ENCODE peak calls at places on chromosome 11, in ten cellular contexts. H, Q, F, Y, L, P, U, V, E and M are unnamed samples. For H3K27me3 and H3K4me1, the result is how much of the 10 kb centered on the place peaks cover.

GRCh38 chr11:132365650-132366049 is 995.2 kb downstream of the NTM start:
- DNase-seq in H (no peak), Q (no peak), F (no peak), Y (no peak), L (no peak), P (no peak), U (no peak), V (no peak), E (no peak), M (no peak)

GRCh38 chr11:112082729-112083128 is 3.8 kb downstream of the TIMM8B start:
- DNase-seq in H (peak), Q (no peak), F (peak), Y (no peak), L (no peak), P (no peak), U (no peak), V (no peak), E (peak), M (no peak)

GRCh38 chr11:126102436-126102894 is 39.8 kb upstream of the CDON start:
- DNase-seq in H (peak), Q (no peak), F (peak), Y (no peak), L (peak), P (peak), U (peak), V (no peak), E (peak), M (peak)

GRCh38 chr11:114478768-114479167 is 39.5 kb downstream of the REXO2 start:
- DNase-seq in H (peak), Q (no peak), F (no peak), Y (no peak), L (no peak), P (no peak), U (no peak), V (no peak), E (no peak), M (peak)

GRCh38 chr11:69497221-69497787 is 15.8 kb downstream of the LINC01488 start:
- DNase-seq in H (peak), Q (no peak), F (peak), Y (no peak), L (peak), P (peak), U (peak), V (peak), E (peak), M (peak)

GRCh38 chr11:66936326-66936725 is 21.9 kb downstream of the PC start:
- DNase-seq in H (peak), Q (no peak), F (peak), Y (no peak), L (no peak), P (no peak), U (no peak), V (no peak), E (peak), M (no peak)

GRCh38 chr11:126355324-126355925 is at the start of gene ST3GAL4:
- DNase-seq in H (peak), Q (peak), F (peak), Y (peak), L (peak), P (peak), U (peak), V (peak), E (no peak), M (peak)

GRCh38 chr11:59187020-59187419 is 15.1 kb downstream of the DTX4 start:
- DNase-seq in H (no peak), Q (no peak), F (no peak), Y (no peak), L (no peak), P (no peak), U (no peak), V (no peak), E (no peak), M (no peak)

GRCh38 chr11:27184458-27185312 is 144.1 kb downstream of the BBOX1 start:
- DNase-seq in H (peak), Q (no peak), F (no peak), Y (no peak), L (no peak), P (no peak), U (no peak), V (no peak), E (no peak), M (peak)

GRCh38 chr11:134578807-134579708 is 167.0 kb upstream of the B3GAT1 start:
- DNase-seq in H (no peak), Q (no peak), F (no peak), Y (no peak), L (no peak), P (no peak), U (no peak), V (no peak), E (no peak), M (no peak)

GRCh38 chr11:102269927-102270326 is 47.4 kb upstream of the BIRC3 start:
- DNase-seq in H (peak), Q (no peak), F (peak), Y (no peak), L (no peak), P (no peak), U (no peak), V (no peak), E (peak), M (no peak)

GRCh38 chr11:37525336-37525735 is 927.3 kb upstream of the RAG2 start:
- DNase-seq in H (peak), Q (no peak), F (peak), Y (no peak), L (no peak), P (no peak), U (no peak), V (no peak), E (no peak), M (peak)

GRCh38 chr11:12170984-12171383 is 60.6 kb downstream of the MICAL2 start:
- DNase-seq in H (no peak), Q (no peak), F (peak), Y (no peak), L (peak), P (no peak), U (no peak), V (no peak), E (peak), M (no peak)

GRCh38 chr11:114191893-114192292 is 104.3 kb upstream of the NNMT start:
- DNase-seq in H (no peak), Q (no peak), F (no peak), Y (no peak), L (no peak), P (no peak), U (no peak), V (no peak), E (no peak), M (no peak)

GRCh38 chr11:63573881-63574855 is 11.0 kb upstream of the PLAAT2 start:
- DNase-seq in H (no peak), Q (no peak), F (peak), Y (peak), L (peak), P (no peak), U (peak), V (no peak), E (peak), M (peak)

GRCh38 chr11:13349046-13349445 is 71.5 kb downstream of the BMAL1 start:
- DNase-seq in H (no peak), Q (no peak), F (no peak), Y (no peak), L (no peak), P (no peak), U (no peak), V (no peak), E (no peak), M (no peak)

GRCh38 chr11:31160504-31161422 is 208.8 kb downstream of the DCDC1 start:
- DNase-seq in H (no peak), Q (no peak), F (no peak), Y (no peak), L (no peak), P (no peak), U (no peak), V (no peak), E (no peak), M (no peak)

GRCh38 chr11:45926001-45926401 is 3.5 kb downstream of the LARGE2 start:
- DNase-seq in H (no peak), Q (no peak), F (no peak), Y (peak), L (peak), P (no peak), U (no peak), V (peak), E (no peak), M (no peak)

GRCh38 chr11:70307176-70307575 is 36.7 kb downstream of the PPFIA1 start:
- DNase-seq in H (peak), Q (no peak), F (no peak), Y (no peak), L (no peak), P (no peak), U (no peak), V (no peak), E (no peak), M (no peak)

GRCh38 chr11:10617551-10617950 is 49.1 kb upstream of the LYVE1 start:
- DNase-seq in H (no peak), Q (no peak), F (no peak), Y (no peak), L (no peak), P (no peak), U (no peak), V (no peak), E (no peak), M (no peak)

GRCh38 chr11:1873048-1873812 is 18.5 kb downstream of the PRR33 start:
- DNase-seq in H (peak), Q (no peak), F (peak), Y (no peak), L (peak), P (peak), U (peak), V (peak), E (peak), M (peak)

GRCh38 chr11:839875-840617 is 2.3 kb downstream of the POLR2L start:
- DNase-seq in H (peak), Q (no peak), F (no peak), Y (no peak), L (no peak), P (no peak), U (no peak), V (no peak), E (no peak), M (no peak)

GRCh38 chr11:18791175-18792065 is at the start of gene PTPN5:
- DNase-seq in H (peak), Q (no peak), F (no peak), Y (no peak), L (no peak), P (no peak), U (no peak), V (no peak), E (peak), M (peak)

GRCh38 chr11:28715726-28716125 is 607.5 kb downstream of the METTL15 start:
- DNase-seq in H (no peak), Q (no peak), F (no peak), Y (no peak), L (no peak), P (no peak), U (no peak), V (no peak), E (peak), M (no peak)

GRCh38 chr11:69674267-69674885 is 777 bp downstream of the LTO1 start:
- DNase-seq in H (peak), Q (no peak), F (peak), Y (peak), L (no peak), P (no peak), U (peak), V (no peak), E (peak), M (peak)

GRCh38 chr11:85815186-85815911 is 4.4 kb upstream of the SYTL2 start:
- DNase-seq in H (peak), Q (no peak), F (peak), Y (no peak), L (no peak), P (no peak), U (no peak), V (no peak), E (peak), M (no peak)

GRCh38 chr11:7143908-7144307 is 55.1 kb downstream of the RBMXL2 start:
- DNase-seq in H (peak), Q (no peak), F (peak), Y (no peak), L (no peak), P (no peak), U (no peak), V (no peak), E (no peak), M (peak)

GRCh38 chr11:69880803-69881445 is 61.7 kb upstream of the FGF3 start:
- DNase-seq in H (no peak), Q (no peak), F (no peak), Y (no peak), L (peak), P (peak), U (no peak), V (peak), E (no peak), M (no peak)

GRCh38 chr11:116255234-116255953 is 517.4 kb downstream of the BUD13 start:
- DNase-seq in H (no peak), Q (no peak), F (no peak), Y (no peak), L (no peak), P (no peak), U (no peak), V (no peak), E (no peak), M (no peak)

GRCh38 chr11:76838422-76839068 is 22.2 kb upstream of the ACER3 start:
- DNase-seq in H (no peak), Q (no peak), F (no peak), Y (no peak), L (no peak), P (no peak), U (no peak), V (no peak), E (no peak), M (peak)

GRCh38 chr11:3158131-3158591 is 6.9 kb downstream of the OSBPL5 start:
- DNase-seq in H (no peak), Q (no peak), F (no peak), Y (no peak), L (peak), P (peak), U (peak), V (no peak), E (no peak), M (no peak)

GRCh38 chr11:61834278-61835004 is 6.3 kb downstream of the FADS2 start:
- DNase-seq in H (peak), Q (peak), F (peak), Y (peak), L (peak), P (no peak), U (no peak), V (no peak), E (peak), M (peak)

GRCh38 chr11:19967796-19968195 is 192.5 kb downstream of the DBX1 start:
- DNase-seq in H (no peak), Q (no peak), F (no peak), Y (no peak), L (no peak), P (no peak), U (no peak), V (no peak), E (no peak), M (no peak)

GRCh38 chr11:124793466-124794278 is 6.5 kb downstream of the MSANTD2 start:
- DNase-seq in H (peak), Q (no peak), F (peak), Y (peak), L (no peak), P (no peak), U (peak), V (no peak), E (peak), M (peak)

GRCh38 chr11:3796796-3797328 is 492 bp downstream of the NUP98 start:
- DNase-seq in H (peak), Q (no peak), F (no peak), Y (no peak), L (no peak), P (no peak), U (no peak), V (no peak), E (no peak), M (peak)

GRCh38 chr11:68002943-68003845 is 703 bp downstream of the UNC93B1 start:
- DNase-seq in H (peak), Q (peak), F (no peak), Y (peak), L (no peak), P (peak), U (peak), V (peak), E (no peak), M (peak)

GRCh38 chr11:13429288-13429687 is 33.7 kb downstream of the BTBD10 start:
- DNase-seq in H (no peak), Q (no peak), F (no peak), Y (no peak), L (no peak), P (no peak), U (no peak), V (no peak), E (no peak), M (no peak)

GRCh38 chr11:47987310-47987709 is 7.0 kb downstream of the PTPRJ start:
- DNase-seq in H (no peak), Q (no peak), F (no peak), Y (no peak), L (no peak), P (no peak), U (no peak), V (no peak), E (no peak), M (no peak)

GRCh38 chr11:72673284-72673942 is 809 bp downstream of the PDE2A start:
- DNase-seq in H (no peak), Q (no peak), F (no peak), Y (no peak), L (no peak), P (no peak), U (no peak), V (no peak), E (no peak), M (no peak)

GRCh38 chr11:72675221-72675620 is 999 bp upstream of the PDE2A start:
- DNase-seq in H (no peak), Q (no peak), F (no peak), Y (no peak), L (no peak), P (no peak), U (no peak), V (no peak), E (no peak), M (no peak)

GRCh38 chr11:72671144-72672099 is 2.8 kb downstream of the PDE2A start:
- DNase-seq in H (no peak), Q (no peak), F (no peak), Y (no peak), L (no peak), P (no peak), U (no peak), V (no peak), E (no peak), M (no peak)

GRCh38 chr11:72673943-72674828 is at the start of gene PDE2A:
- DNase-seq in H (no peak), Q (no peak), F (no peak), Y (no peak), L (no peak), P (no peak), U (no peak), V (no peak), E (no peak), M (no peak)

DNA sequence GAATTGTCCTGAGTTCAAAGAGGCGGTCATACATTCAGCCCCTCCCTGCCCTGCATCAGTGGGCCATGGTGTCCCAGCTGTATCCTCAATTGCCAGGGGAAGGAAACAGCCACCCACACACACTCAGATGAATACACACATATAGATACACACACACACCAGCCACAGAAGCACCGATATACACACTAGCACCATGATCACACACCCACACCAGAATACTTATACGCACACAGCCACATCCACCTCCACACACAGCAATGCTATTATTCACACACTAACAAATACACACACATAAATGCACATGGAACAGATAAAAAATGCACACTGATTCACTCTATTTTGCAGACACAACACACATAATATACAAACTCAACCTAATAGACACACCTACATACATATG is 1.4 kb downstream of the PDE2A start:
- DNase-seq in H (no peak), Q (no peak), F (no peak), Y (no peak), L (no peak), P (no peak), U (no peak), V (no peak), E (no peak), M (no peak)
- H3K27me3 ChIP-seq in H (half or more), Q (half or more), F (half or more), Y (under half), L (half or more), P (half or more), U (under half), V (half or more), E (half or more), M (under half)

DNA sequence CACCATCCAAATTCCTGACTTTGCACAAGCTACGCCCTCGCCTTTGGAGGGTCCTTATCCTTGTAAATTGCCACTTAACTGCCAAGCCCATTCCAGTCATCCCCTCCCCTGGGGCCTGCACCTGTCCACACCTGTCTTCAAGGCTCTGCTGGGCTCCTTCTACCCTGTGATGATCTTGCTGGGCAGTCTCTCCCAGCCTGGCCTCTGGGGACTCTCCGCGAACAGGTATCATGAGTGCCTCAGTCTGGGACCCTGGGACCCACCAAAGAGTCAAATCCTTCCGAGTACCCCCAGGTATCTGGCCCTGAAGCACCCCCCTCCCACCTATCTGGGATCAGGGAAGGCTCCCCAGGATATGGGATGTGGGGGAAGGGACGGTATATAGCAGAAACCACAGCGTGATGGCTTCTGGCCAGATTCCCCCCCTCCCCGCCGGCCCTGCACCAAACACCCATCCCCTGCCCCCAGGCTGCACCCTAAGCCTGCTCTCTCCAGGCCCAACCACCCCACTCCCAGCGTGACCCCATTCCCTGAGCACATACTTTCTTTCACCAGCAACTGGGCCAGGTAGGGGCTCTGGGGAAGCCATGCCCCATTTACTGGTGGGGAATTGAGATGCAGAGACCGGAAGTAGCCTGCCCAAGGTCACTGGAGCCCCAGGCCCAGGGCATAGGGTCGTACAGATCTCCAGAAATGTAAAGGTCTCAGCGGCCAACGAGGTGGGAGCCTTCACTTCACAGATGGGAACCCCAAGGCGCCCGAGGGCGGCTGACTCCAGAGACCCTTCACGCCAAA is 718 bp downstream of the ARAP1 start:
- DNase-seq in H (no peak), Q (no peak), F (no peak), Y (no peak), L (no peak), P (no peak), U (no peak), V (no peak), E (no peak), M (no peak)
- H3K4me1 ChIP-seq in H (under half), Q (under half), F (under half), Y (under half), L (under half), P (half or more), U (under half), V (under half), E (under half), M (under half)

GRCh38 chr11:119314748-119315138 is 2.2 kb downstream of the MCAM start:
- DNase-seq in H (no peak), Q (no peak), F (no peak), Y (no peak), L (no peak), P (no peak), U (no peak), V (no peak), E (no peak), M (no peak)
- H3K4me3 ChIP-seq in H (peak), Q (no peak), F (no peak), Y (no peak), L (peak), P (peak), U (no peak), V (peak), E (no peak), M (no peak)

DNA sequence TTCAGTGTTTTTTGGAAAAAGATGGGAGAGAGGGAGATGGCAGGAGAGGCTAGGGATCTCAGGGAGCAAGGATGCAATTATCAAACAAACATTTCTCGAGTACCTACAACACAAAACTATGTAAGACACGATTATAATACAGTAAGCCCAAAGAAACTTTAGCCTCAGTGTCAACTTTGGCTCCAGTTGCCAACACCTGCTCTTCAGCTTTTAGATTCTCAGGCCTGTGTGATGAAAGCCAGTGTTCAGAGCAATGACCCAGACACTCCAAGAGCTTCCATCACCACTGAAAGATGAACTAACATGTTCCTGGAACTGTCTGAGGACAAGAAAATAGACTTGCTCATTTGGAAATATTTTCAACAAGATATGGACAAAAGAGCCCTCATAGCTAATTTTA is 31.4 kb upstream of the CEP295 start:
- DNase-seq in H (no peak), Q (no peak), F (no peak), Y (no peak), L (no peak), P (no peak), U (peak), V (no peak), E (no peak), M (no peak)
- H3K27me3 ChIP-seq in H (under half), Q (under half), F (under half), Y (under half), L (under half), P (under half), U (under half), V (under half), E (under half), M (under half)